ENCODE peak calls at places on chromosome 9, in ten cellular contexts. L is heart left ventricle, P is A549, F is breast epithelium, T is ovary, Q is HCT116, I is uterus, V is spleen, Y is H1, E is tibial nerve. O is an unnamed sample. For H3K4me1, the result is how much of the 10 kb centered on the place peaks cover.

GRCh38 chr9:12775963-12776774 is 1.3 kb downstream of the LURAP1L start:
- DNase-seq in L (peak), P (peak), F (peak), T (peak), Q (peak), I (peak), V (peak), Y (peak), E (peak), O (peak)

GRCh38 chr9:15722888-15723287 is 170.0 kb downstream of the CCDC171 start:
- DNase-seq in L (no peak), P (no peak), F (no peak), T (no peak), Q (no peak), I (no peak), V (no peak), Y (no peak), E (no peak), O (no peak)

GRCh38 chr9:76302947-76303550 is 91.2 kb downstream of the RFK start:
- DNase-seq in L (no peak), P (peak), F (no peak), T (peak), Q (peak), I (no peak), V (no peak), Y (no peak), E (no peak), O (no peak)

GRCh38 chr9:105413486-105414068 is 34.3 kb upstream of the FSD1L start:
- DNase-seq in L (no peak), P (peak), F (no peak), T (no peak), Q (peak), I (peak), V (no peak), Y (no peak), E (no peak), O (no peak)

GRCh38 chr9:4563105-4563504 is 72.8 kb downstream of the SLC1A1 start:
- DNase-seq in L (no peak), P (no peak), F (no peak), T (no peak), Q (no peak), I (no peak), V (no peak), Y (no peak), E (no peak), O (no peak)

GRCh38 chr9:97640290-97640689 is 6.7 kb downstream of the NCBP1 start:
- DNase-seq in L (no peak), P (no peak), F (no peak), T (no peak), Q (no peak), I (no peak), V (no peak), Y (no peak), E (no peak), O (no peak)

GRCh38 chr9:16369427-16369826 is 501.0 kb downstream of the BNC2 start:
- DNase-seq in L (no peak), P (no peak), F (no peak), T (no peak), Q (no peak), I (no peak), V (no peak), Y (no peak), E (no peak), O (no peak)

GRCh38 chr9:95383198-95383673 is 65.7 kb upstream of the FANCC start:
- DNase-seq in L (no peak), P (peak), F (no peak), T (no peak), Q (peak), I (no peak), V (no peak), Y (no peak), E (no peak), O (no peak)

GRCh38 chr9:2119490-2120046 is 104.4 kb downstream of the SMARCA2 start:
- DNase-seq in L (no peak), P (no peak), F (no peak), T (no peak), Q (no peak), I (no peak), V (no peak), Y (no peak), E (no peak), O (no peak)

GRCh38 chr9:87599901-87600610 is 102.4 kb downstream of the DAPK1 start:
- DNase-seq in L (no peak), P (peak), F (no peak), T (peak), Q (no peak), I (peak), V (no peak), Y (no peak), E (no peak), O (peak)

GRCh38 chr9:81557452-81557956 is 131.8 kb downstream of the TLE1 start:
- DNase-seq in L (no peak), P (no peak), F (no peak), T (no peak), Q (no peak), I (no peak), V (no peak), Y (no peak), E (no peak), O (no peak)

DNA sequence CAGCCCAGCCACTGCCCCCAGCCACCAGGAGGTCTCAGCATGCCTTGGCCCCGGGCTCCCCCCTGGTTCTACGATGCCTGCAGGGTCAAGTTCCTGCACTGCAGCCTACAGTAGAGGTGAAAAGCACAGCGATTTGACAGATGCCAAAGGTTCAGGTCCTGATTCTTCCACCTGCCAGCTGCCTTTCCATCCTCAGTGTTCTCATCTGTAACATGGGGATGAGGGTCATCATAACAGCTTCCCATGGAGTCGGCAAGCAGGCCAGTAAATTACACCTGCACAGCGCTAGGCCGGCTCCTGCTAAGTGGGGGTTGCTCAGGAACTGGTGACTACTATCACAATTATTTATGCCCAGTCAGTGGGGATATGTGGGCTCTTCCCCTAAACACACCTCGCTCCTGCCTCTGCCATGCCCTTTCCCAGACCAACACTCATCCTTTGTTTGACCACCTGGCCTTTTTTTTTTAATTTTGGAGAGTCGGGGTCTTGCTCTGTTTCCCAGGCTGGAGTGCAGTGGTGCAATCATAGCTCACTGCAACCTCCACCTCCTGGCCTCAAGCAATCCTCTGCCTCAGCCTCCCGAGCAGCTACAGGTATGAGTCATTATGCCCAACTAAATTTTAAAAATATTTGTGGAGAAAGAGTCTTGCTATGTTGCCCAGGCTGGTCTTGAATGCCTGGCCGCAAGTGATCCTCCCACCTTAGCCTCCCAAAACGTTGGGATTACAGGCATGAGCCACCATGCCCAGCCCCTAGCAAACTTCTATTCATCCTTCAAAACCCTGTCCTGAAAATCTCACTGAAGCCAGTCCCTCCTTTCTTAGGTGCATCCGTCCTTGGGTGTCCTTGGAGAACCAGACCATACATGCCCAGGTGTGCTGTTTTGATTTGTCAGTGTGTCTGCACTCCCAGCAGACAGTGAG is 6.4 kb downstream of the ENG start:
- DNase-seq in L (no peak), P (no peak), F (no peak), T (no peak), Q (no peak), I (no peak), V (no peak), Y (no peak), E (no peak), O (no peak)
- TF ChIP-seq POLR2A in L (no peak), P (no peak), F (no peak), T (no peak), Q (no peak), I (no peak), V (no peak), Y (no peak), E (no peak), O (no peak)

GRCh38 chr9:131398204-131398603 is 4.3 kb downstream of the PRRC2B start:
- DNase-seq in L (no peak), P (no peak), F (no peak), T (no peak), Q (no peak), I (no peak), V (peak), Y (no peak), E (no peak), O (no peak)
- H3K4me1 ChIP-seq in L (half or more), P (half or more), F (under half), T (under half), Q (under half), I (under half), V (half or more), Y (under half), E (half or more), O (half or more)

DNA sequence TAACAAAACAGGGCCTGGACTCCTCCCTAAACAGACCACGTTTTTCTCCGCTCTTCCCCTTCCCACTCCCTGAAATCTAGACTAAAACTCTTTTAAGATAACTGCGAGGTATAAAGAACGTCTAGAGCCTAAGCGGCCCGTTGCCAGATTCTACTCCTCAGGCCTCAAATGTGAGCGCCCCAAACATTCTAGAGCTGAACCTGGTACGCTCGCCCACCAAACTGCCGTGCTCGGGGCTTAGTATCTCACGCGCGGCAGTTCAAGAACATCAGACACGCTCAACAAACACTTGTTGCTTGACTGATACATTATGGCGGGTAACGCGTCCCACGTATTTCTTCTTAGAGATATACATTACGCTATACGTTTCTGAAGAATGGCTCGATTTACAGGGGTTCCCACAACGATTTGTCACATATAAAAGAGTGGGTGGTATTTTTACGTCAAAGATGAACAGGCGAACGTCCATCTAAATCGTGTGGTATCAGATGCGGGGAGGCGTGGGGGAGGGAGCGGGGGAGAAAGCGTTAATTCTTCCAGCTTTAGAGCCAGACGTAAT is 557 bp upstream of the SMIM27 start:
- DNase-seq in L (no peak), P (peak), F (no peak), T (peak), Q (peak), I (peak), V (peak), Y (no peak), E (no peak), O (peak)
- TF ChIP-seq POLR2A in L (no peak), P (no peak), F (no peak), T (no peak), Q (no peak), I (no peak), V (no peak), Y (no peak), E (no peak), O (no peak)

GRCh38 chr9:108049671-108050494 is 560.3 kb upstream of the KLF4 start:
- DNase-seq in L (no peak), P (no peak), F (no peak), T (no peak), Q (no peak), I (no peak), V (no peak), Y (no peak), E (no peak), O (no peak)
- H3K4me1 ChIP-seq in L (under half), P (under half), F (under half), T (under half), Q (half or more), I (under half), V (under half), Y (under half), E (under half), O (under half)